ENCODE peak calls at places on chromosomes 6 and 20, in five cellular contexts. W is neuronal stem cell, E is Ammon's horn, U is endothelial cell, R is progenitor cell of endocrine pancreas. N is an unnamed sample.

GRCh38 chr6:39402239-39402751 is 79.8 kb upstream of the KCNK16 start:
- DNase-seq in W (no peak), E (peak; percentile 86), U (no peak), R (no peak), N (no peak)

GRCh38 chr6:137601471-137601870 is 107.3 kb upstream of the OLIG3 start:
- DNase-seq in W (no peak), E (no peak), U (no peak), R (no peak), N (no peak)

GRCh38 chr6:130537447-130537846 is 171.6 kb downstream of the TMEM200A start:
- DNase-seq in W (no peak), E (no peak), U (no peak), R (no peak), N (no peak)

GRCh38 chr20:34946661-34947060 is 8.9 kb downstream of the GSS start:
- DNase-seq in W (no peak), E (no peak), U (no peak), R (no peak), N (no peak)

GRCh38 chr6:30884521-30885480 is 482 bp downstream of the DDR1 start:
- DNase-seq in W (peak; percentile 44), E (peak; percentile 67), U (no peak), R (no peak), N (peak; percentile 33)

GRCh38 chr20:32333988-32334885 is 23.9 kb upstream of the ASXL1 start:
- DNase-seq in W (no peak), E (peak; percentile 29), U (no peak), R (no peak), N (no peak)

GRCh38 chr6:158808918-158809678 is 10.1 kb downstream of the EZR start:
- DNase-seq in W (no peak), E (no peak), U (no peak), R (no peak), N (no peak)

GRCh38 chr6:15953152-15953880 is 175.6 kb upstream of the MYLIP start:
- DNase-seq in W (no peak), E (no peak), U (no peak), R (no peak), N (no peak)

GRCh38 chr20:51500311-51500710 is 42.2 kb downstream of the NFATC2 start:
- DNase-seq in W (no peak), E (no peak), U (no peak), R (no peak), N (no peak)

GRCh38 chr20:48716086-48716485 is 111.7 kb downstream of the PREX1 start:
- DNase-seq in W (no peak), E (no peak), U (no peak), R (no peak), N (no peak)

GRCh38 chr6:161393839-161394364 is 120.0 kb upstream of the AGPAT4 start:
- DNase-seq in W (peak; percentile 65), E (peak; percentile 94), U (peak; percentile 49), R (no peak), N (peak; percentile 3)

GRCh38 chr6:134288538-134289203 is 29.2 kb downstream of the SGK1 start:
- DNase-seq in W (no peak), E (no peak), U (no peak), R (no peak), N (no peak)

GRCh38 chr6:48135352-48136084 is 24.5 kb upstream of the PTCHD4 start:
- DNase-seq in W (no peak), E (no peak), U (no peak), R (no peak), N (no peak)

GRCh38 chr6:150269857-150270223 is 99.0 kb upstream of the IYD start:
- DNase-seq in W (no peak), E (no peak), U (no peak), R (no peak), N (no peak)

N was measured in NCI-H1930.